ENCODE peak calls at places on chromosomes 4 and X, in five cellular contexts. V is stomach, Y is mesenchymal stem cell, Q is OCI-LY7, W is lower lobe of right lung. I is an unnamed sample.
A peak's percentile ranks its signal among the peaks of the same experiment; 100 is the strongest.

GRCh38 chrX:130110379-130111219 is at the start of gene ELF4:
- DNase-seq in V (peak; percentile 66), Y (peak; percentile 62), Q (peak; percentile 64), W (peak; percentile 62), I (peak; percentile 48)

GRCh38 chrX:54825716-54826428 is 18.3 kb downstream of the MAGED2 start:
- DNase-seq in V (no peak), Y (no peak), Q (peak; percentile 12), W (no peak), I (peak; percentile 8)

GRCh38 chr4:13705521-13706035 is 78.1 kb upstream of the BOD1L1 start:
- DNase-seq in V (no peak), Y (no peak), Q (no peak), W (peak; percentile 61), I (no peak)

GRCh38 chr4:184267206-184267608 is 49.5 kb upstream of the ENPP6 start:
- DNase-seq in V (no peak), Y (no peak), Q (peak; percentile 50), W (no peak), I (no peak)

GRCh38 chr4:61320154-61320553 is 120.0 kb downstream of the ADGRL3 start:
- DNase-seq in V (no peak), Y (peak; percentile 28), Q (no peak), W (no peak), I (no peak)

GRCh38 chrX:72018277-72019112 is 107.8 kb downstream of the NHSL2 start:
- DNase-seq in V (peak; percentile 85), Y (peak; percentile 85), Q (peak; percentile 9), W (peak; percentile 90), I (peak; percentile 77)

GRCh38 chr4:138062929-138063328 is 179.2 kb downstream of the SLC7A11 start:
- DNase-seq in V (no peak), Y (peak; percentile 56), Q (no peak), W (no peak), I (no peak)

GRCh38 chr4:37561803-37562207 is 124.4 kb downstream of the RELL1 start:
- DNase-seq in V (no peak), Y (peak; percentile 4), Q (no peak), W (no peak), I (no peak)

GRCh38 chr4:128862608-128863313 is 53.3 kb downstream of the JADE1 start:
- DNase-seq in V (no peak), Y (peak; percentile 54), Q (no peak), W (no peak), I (peak; percentile 14)

GRCh38 chr4:69781458-69782418 is 21.3 kb upstream of the SULT1B1 start:
- DNase-seq in V (no peak), Y (no peak), Q (no peak), W (no peak), I (no peak)

GRCh38 chr4:108058685-108059440 is 69.2 kb downstream of the HADH start:
- DNase-seq in V (no peak), Y (peak; percentile 94), Q (no peak), W (no peak), I (no peak)

GRCh38 chr4:159278399-159278798 is 175.5 kb downstream of the RAPGEF2 start:
- DNase-seq in V (no peak), Y (peak; percentile 67), Q (no peak), W (no peak), I (no peak)

GRCh38 chr4:188018262-188018661 is 22.7 kb downstream of the ZFP42 start:
- DNase-seq in V (no peak), Y (no peak), Q (no peak), W (no peak), I (no peak)

GRCh38 chrX:64894454-64895038 is 81.7 kb downstream of the ZC4H2 start:
- DNase-seq in V (peak; percentile 48), Y (peak; percentile 0), Q (peak; percentile 54), W (no peak), I (no peak)

GRCh38 chr4:1366371-1367229 is 19.6 kb downstream of the UVSSA start:
- DNase-seq in V (no peak), Y (no peak), Q (no peak), W (peak; percentile 40), I (no peak)

DNA sequence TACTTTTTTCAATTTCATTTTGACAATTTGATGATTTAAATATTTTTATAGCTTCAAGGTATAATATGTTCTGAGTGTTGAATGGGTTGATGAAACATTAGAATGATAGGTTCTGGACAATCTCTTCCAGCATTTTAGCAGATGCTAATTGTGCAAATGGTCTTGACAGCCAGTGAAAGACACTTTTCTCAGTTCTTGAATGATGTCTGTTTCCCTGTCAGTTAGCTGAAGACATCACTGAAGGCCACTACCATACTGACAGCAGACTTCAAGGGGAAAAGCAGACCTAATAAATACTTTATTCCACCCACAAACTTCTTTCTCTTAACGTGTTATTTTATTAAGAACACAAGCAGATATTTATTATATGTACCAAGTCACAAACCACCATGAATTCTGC is 498.6 kb downstream of the GRXCR1 start:
- DNase-seq in V (no peak), Y (no peak), Q (no peak), W (no peak), I (no peak)
- H3K4me3 ChIP-seq in V (no peak overlapping the region), Y (no peak overlapping the region), Q (no peak overlapping the region), W (no peak overlapping the region), I (no peak overlapping the region)

GRCh38 chr4:20124317-20125026 is 127.2 kb upstream of the SLIT2 start:
- DNase-seq in V (no peak), Y (no peak), Q (no peak), W (no peak), I (no peak)
- H3K9me3 ChIP-seq in V (no peaks in the 10 kb centered on the region), Y (no peaks in the 10 kb centered on the region), Q (no peaks in the 10 kb centered on the region), W (no peaks in the 10 kb centered on the region), I (no peaks in the 10 kb centered on the region)

GRCh38 chrX:10086683-10087082 is 70.1 kb upstream of the CLCN4 start:
- DNase-seq in V (no peak), Y (no peak), Q (no peak), W (no peak), I (no peak)

GRCh38 chrX:10085223-10085622 is 71.6 kb upstream of the CLCN4 start:
- DNase-seq in V (no peak), Y (no peak), Q (peak; percentile 60), W (no peak), I (no peak)

GRCh38 chrX:10087391-10087790 is 69.4 kb upstream of the CLCN4 start:
- DNase-seq in V (no peak), Y (no peak), Q (no peak), W (no peak), I (no peak)

GRCh38 chrX:10079155-10079711 is 77.5 kb upstream of the CLCN4 start:
- DNase-seq in V (peak; percentile 40), Y (peak; percentile 26), Q (no peak), W (peak; percentile 69), I (no peak)

GRCh38 chrX:10083809-10084208 is 73.0 kb upstream of the CLCN4 start:
- DNase-seq in V (no peak), Y (no peak), Q (no peak), W (no peak), I (no peak)
- H3K4me3 ChIP-seq in V (no peak overlapping the region), Y (no peak overlapping the region), Q (peak overlapping the region; percentile 44), W (no peak overlapping the region), I (no peak overlapping the region)

GRCh38 chr4:82748781-82749504 is 49.7 kb downstream of the SCD5 start:
- DNase-seq in V (no peak), Y (peak; percentile 29), Q (no peak), W (no peak), I (no peak)
- H3K9me3 ChIP-seq in V (no peaks in the 10 kb centered on the region), Y (no peaks in the 10 kb centered on the region), Q (no peaks in the 10 kb centered on the region), W (no peaks in the 10 kb centered on the region), I (no peaks in the 10 kb centered on the region)

GRCh38 chrX:102711872-102712215 is 404 bp upstream of the GPRASP2 start:
- DNase-seq in V (no peak), Y (no peak), Q (no peak), W (no peak), I (no peak)
- H3K4me3 ChIP-seq in V (peak overlapping the region; percentile 64), Y (peak overlapping the region; percentile 84), Q (no peak overlapping the region), W (peak overlapping the region; percentile 72), I (no peak overlapping the region)